ENCODE peak calls at places on chromosomes 1 and 21, in four cellular contexts. O is HCT116, N is HepG2, L is K562. J is an unnamed sample. For H3K36me3, the result is how much of the 10 kb centered on the place peaks cover.

GRCh38 chr1:3417954-3418353 is 36.5 kb upstream of the ARHGEF16 start:
- DNase-seq in O (no peak), N (no peak), L (no peak), J (no peak)

GRCh38 chr1:241641748-241642592 is 1.8 kb upstream of the CHML start:
- DNase-seq in O (no peak), N (peak), L (no peak), J (no peak)

GRCh38 chr21:43574741-43575465 is 84.4 kb downstream of the HSF2BP start:
- DNase-seq in O (no peak), N (no peak), L (no peak), J (no peak)

GRCh38 chr1:92922378-92923035 is 38.8 kb downstream of the DIPK1A start:
- DNase-seq in O (no peak), N (no peak), L (peak), J (no peak)

GRCh38 chr21:35203093-35204021 is 154.3 kb upstream of the RUNX1 start:
- DNase-seq in O (no peak), N (no peak), L (no peak), J (no peak)

GRCh38 chr1:2233997-2234761 is 6.1 kb downstream of the SKI start:
- DNase-seq in O (no peak), N (peak), L (no peak), J (no peak)

GRCh38 chr1:21641537-21641936 is 27.6 kb downstream of the RAP1GAP start:
- DNase-seq in O (no peak), N (no peak), L (no peak), J (no peak)

GRCh38 chr1:2230781-2231666 is 2.9 kb downstream of the SKI start:
- DNase-seq in O (no peak), N (no peak), L (peak), J (no peak)

GRCh38 chr1:190717055-190717454 is 239.4 kb upstream of the BRINP3 start:
- DNase-seq in O (no peak), N (no peak), L (no peak), J (no peak)

GRCh38 chr1:21634481-21635137 is 34.5 kb downstream of the RAP1GAP start:
- DNase-seq in O (no peak), N (no peak), L (no peak), J (no peak)

GRCh38 chr1:202243006-202243405 is 49.4 kb downstream of the LGR6 start:
- DNase-seq in O (no peak), N (no peak), L (no peak), J (no peak)

GRCh38 chr1:87642581-87643129 is 314.0 kb downstream of the LMO4 start:
- DNase-seq in O (no peak), N (peak), L (peak), J (peak)

GRCh38 chr1:87641996-87642395 is 313.3 kb downstream of the LMO4 start:
- DNase-seq in O (no peak), N (no peak), L (no peak), J (no peak)

GRCh38 chr1:87647436-87648177 is 318.9 kb downstream of the LMO4 start:
- DNase-seq in O (no peak), N (no peak), L (no peak), J (no peak)

GRCh38 chr1:87644033-87644432 is 315.4 kb downstream of the LMO4 start:
- DNase-seq in O (no peak), N (no peak), L (no peak), J (no peak)

GRCh38 chr1:87644500-87645245 is 316.0 kb downstream of the LMO4 start:
- DNase-seq in O (no peak), N (no peak), L (no peak), J (no peak)
- TF ChIP-seq ZNF274 in O (no peak), N (no peak), L (no peak), J (no peak)

GRCh38 chr1:19087017-19087736 is 122.9 kb downstream of the UBR4 start:
- DNase-seq in O (no peak), N (peak), L (no peak), J (no peak)
- H3K36me3 ChIP-seq in O (half or more), N (under half), L (half or more), J (half or more)

GRCh38 chr1:234139966-234140365 is 233.3 kb upstream of the COA6 start:
- DNase-seq in O (no peak), N (peak), L (no peak), J (no peak)
- TF ChIP-seq ZNF274 in O (no peak), N (no peak), L (no peak), J (no peak)

GRCh38 chr1:24166988-24167387 is 20.1 kb downstream of the IFNLR1 start:
- DNase-seq in O (no peak), N (no peak), L (no peak), J (no peak)

GRCh38 chr1:24161270-24161669 is 18.3 kb upstream of the IL22RA1 start:
- DNase-seq in O (no peak), N (no peak), L (no peak), J (no peak)

GRCh38 chr1:24165500-24165899 is 21.6 kb downstream of the IFNLR1 start:
- DNase-seq in O (no peak), N (no peak), L (no peak), J (no peak)

GRCh38 chr1:24168246-24168645 is 18.8 kb downstream of the IFNLR1 start:
- DNase-seq in O (no peak), N (no peak), L (no peak), J (no peak)

GRCh38 chr1:24163999-24164398 is 21.1 kb upstream of the IL22RA1 start:
- DNase-seq in O (no peak), N (no peak), L (no peak), J (no peak)
- H3K36me3 ChIP-seq in O (under half), N (under half), L (under half), J (under half)

GRCh38 chr1:52739699-52740467 is 13.6 kb downstream of the ZYG11B start:
- DNase-seq in O (no peak), N (no peak), L (no peak), J (no peak)
- TF ChIP-seq ZNF274 in O (no peak), N (no peak), L (no peak), J (no peak)

J was measured in NT2/D1.